ENCODE peak calls at places on chromosomes 12 and 14, in eight cellular contexts. One of them, this sample, is unnamed.

GRCh38 chr14:99173086-99173485 is 98.9 kb downstream of the BCL11B start:
- DNase-seq in right lobe of liver: no peak
- DNase-seq in left ventricle myocardium inferior: no peak
- DNase-seq in WTC11: no peak
- DNase-seq in lung: no peak
- DNase-seq in uterus: no peak
- DNase-seq in CD4-positive, alpha-beta T cell: no peak
- DNase-seq in glutamatergic neuron: no peak
- DNase-seq in this sample: no peak

GRCh38 chr12:12003609-12004008 is 67.1 kb upstream of the BCL2L14 start:
- DNase-seq in right lobe of liver: no peak
- DNase-seq in left ventricle myocardium inferior: no peak
- DNase-seq in WTC11: no peak
- DNase-seq in lung: no peak
- DNase-seq in uterus: no peak
- DNase-seq in CD4-positive, alpha-beta T cell: no peak
- DNase-seq in glutamatergic neuron: no peak
- DNase-seq in this sample: no peak

GRCh38 chr12:49288412-49288853 is 6.5 kb upstream of the PRPH start:
- DNase-seq in right lobe of liver: no peak
- DNase-seq in left ventricle myocardium inferior: no peak
- DNase-seq in WTC11: peak; percentile 76
- DNase-seq in lung: no peak
- DNase-seq in uterus: peak; percentile 57
- DNase-seq in CD4-positive, alpha-beta T cell: peak; percentile 52
- DNase-seq in glutamatergic neuron: peak; percentile 71
- DNase-seq in this sample: no peak

GRCh38 chr14:77376380-77376770 is 519 bp downstream of the TMED8 start:
- DNase-seq in right lobe of liver: peak; percentile 54
- DNase-seq in left ventricle myocardium inferior: peak; percentile 16
- DNase-seq in WTC11: peak; percentile 32
- DNase-seq in lung: peak; percentile 30
- DNase-seq in uterus: peak; percentile 21
- DNase-seq in CD4-positive, alpha-beta T cell: no peak
- DNase-seq in glutamatergic neuron: peak; percentile 34
- DNase-seq in this sample: no peak

GRCh38 chr14:59020382-59020781 is 168.1 kb upstream of the DAAM1 start:
- DNase-seq in right lobe of liver: no peak
- DNase-seq in left ventricle myocardium inferior: no peak
- DNase-seq in WTC11: no peak
- DNase-seq in lung: no peak
- DNase-seq in uterus: no peak
- DNase-seq in CD4-positive, alpha-beta T cell: no peak
- DNase-seq in glutamatergic neuron: peak; percentile 20
- DNase-seq in this sample: no peak

GRCh38 chr14:99036594-99037293 is 235.3 kb downstream of the BCL11B start:
- DNase-seq in right lobe of liver: no peak
- DNase-seq in left ventricle myocardium inferior: peak; percentile 30
- DNase-seq in WTC11: no peak
- DNase-seq in lung: no peak
- DNase-seq in uterus: no peak
- DNase-seq in CD4-positive, alpha-beta T cell: no peak
- DNase-seq in glutamatergic neuron: no peak
- DNase-seq in this sample: peak; percentile 45

GRCh38 chr14:65370890-65371289 is 41.6 kb upstream of the FUT8 start:
- DNase-seq in right lobe of liver: no peak
- DNase-seq in left ventricle myocardium inferior: no peak
- DNase-seq in WTC11: no peak
- DNase-seq in lung: no peak
- DNase-seq in uterus: no peak
- DNase-seq in CD4-positive, alpha-beta T cell: no peak
- DNase-seq in glutamatergic neuron: no peak
- DNase-seq in this sample: no peak

GRCh38 chr14:101043891-101044290 is 140.4 kb upstream of the RTL1 start:
- DNase-seq in right lobe of liver: no peak
- DNase-seq in left ventricle myocardium inferior: no peak
- DNase-seq in WTC11: no peak
- DNase-seq in lung: no peak
- DNase-seq in uterus: no peak
- DNase-seq in CD4-positive, alpha-beta T cell: no peak
- DNase-seq in glutamatergic neuron: no peak
- DNase-seq in this sample: no peak

GRCh38 chr12:114655934-114656697 is 27.9 kb downstream of the TBX3 start:
- DNase-seq in right lobe of liver: no peak
- DNase-seq in left ventricle myocardium inferior: no peak
- DNase-seq in WTC11: no peak
- DNase-seq in lung: no peak
- DNase-seq in uterus: peak; percentile 70
- DNase-seq in CD4-positive, alpha-beta T cell: no peak
- DNase-seq in glutamatergic neuron: no peak
- DNase-seq in this sample: no peak

GRCh38 chr12:64745259-64745807 is 13.9 kb downstream of the GNS start:
- DNase-seq in right lobe of liver: no peak
- DNase-seq in left ventricle myocardium inferior: no peak
- DNase-seq in WTC11: no peak
- DNase-seq in lung: no peak
- DNase-seq in uterus: no peak
- DNase-seq in CD4-positive, alpha-beta T cell: no peak
- DNase-seq in glutamatergic neuron: no peak
- DNase-seq in this sample: no peak

DNA sequence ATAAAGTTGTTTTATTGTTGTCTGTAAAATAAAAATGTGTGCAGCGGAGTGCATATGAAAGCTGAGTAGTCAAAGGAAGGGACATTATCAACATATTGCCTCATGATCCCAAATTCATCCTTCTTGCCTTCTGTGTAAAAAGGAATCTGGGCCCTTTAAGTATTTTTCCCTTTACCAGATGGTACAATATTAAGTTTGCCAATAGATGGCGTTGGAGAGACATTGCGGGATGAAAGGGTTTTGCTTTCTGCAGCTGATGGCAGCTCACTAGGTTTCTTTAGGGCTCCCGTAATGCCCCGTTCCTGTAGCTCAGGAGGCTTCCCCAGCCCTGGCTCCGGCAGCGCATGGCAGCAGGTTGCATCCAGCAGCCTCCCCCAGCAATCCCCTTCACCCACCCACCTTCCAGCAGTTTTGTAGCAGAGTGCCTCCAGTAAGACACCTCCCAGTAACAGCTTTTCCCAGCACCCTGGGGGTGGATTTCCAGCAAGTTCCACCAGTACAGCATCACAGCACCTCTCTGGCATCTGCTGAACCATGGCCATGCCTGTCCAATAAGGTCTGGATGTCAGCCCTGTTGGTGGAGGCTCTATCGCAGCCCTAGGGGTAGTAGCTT is 354.4 kb downstream of the MED13L start:
- DNase-seq in right lobe of liver: no peak
- DNase-seq in left ventricle myocardium inferior: no peak
- DNase-seq in WTC11: no peak
- DNase-seq in lung: no peak
- DNase-seq in uterus: no peak
- DNase-seq in CD4-positive, alpha-beta T cell: no peak
- DNase-seq in glutamatergic neuron: no peak
- DNase-seq in this sample: no peak
- TF ChIP-seq CTCF in right lobe of liver: peak; percentile 52
- TF ChIP-seq CTCF in left ventricle myocardium inferior: no peak
- TF ChIP-seq CTCF in WTC11: no peak
- TF ChIP-seq CTCF in lung: no peak
- TF ChIP-seq CTCF in uterus: no peak
- TF ChIP-seq CTCF in CD4-positive, alpha-beta T cell: no peak
- TF ChIP-seq CTCF in glutamatergic neuron: peak; percentile 27
- TF ChIP-seq CTCF in this sample: peak; percentile 56

DNA sequence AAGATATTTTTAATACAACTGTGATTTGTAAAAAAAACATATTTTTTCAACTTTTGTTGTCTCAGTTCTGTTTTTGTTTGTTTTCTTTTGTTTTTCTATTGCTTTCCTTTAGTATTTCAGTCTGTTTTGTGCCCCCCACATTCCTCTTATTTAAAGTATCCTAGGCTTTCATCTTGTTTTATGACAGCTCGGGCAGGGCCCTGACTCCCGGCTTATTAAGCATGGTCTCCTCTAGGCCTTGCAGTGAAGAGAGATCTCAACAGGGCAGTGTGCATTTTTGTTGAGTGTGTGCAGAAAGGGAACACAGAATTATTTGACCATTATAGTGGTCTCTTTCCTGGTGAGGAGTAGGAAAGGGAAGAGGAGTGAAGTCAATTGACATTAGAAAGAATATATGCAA is 110.2 kb upstream of the SLC38A4 start:
- DNase-seq in right lobe of liver: no peak
- DNase-seq in left ventricle myocardium inferior: no peak
- DNase-seq in WTC11: no peak
- DNase-seq in lung: no peak
- DNase-seq in uterus: no peak
- DNase-seq in CD4-positive, alpha-beta T cell: no peak
- DNase-seq in glutamatergic neuron: no peak
- DNase-seq in this sample: no peak
- TF ChIP-seq CTCF in right lobe of liver: no peak
- TF ChIP-seq CTCF in left ventricle myocardium inferior: no peak
- TF ChIP-seq CTCF in WTC11: no peak
- TF ChIP-seq CTCF in lung: no peak
- TF ChIP-seq CTCF in uterus: no peak
- TF ChIP-seq CTCF in CD4-positive, alpha-beta T cell: no peak
- TF ChIP-seq CTCF in glutamatergic neuron: no peak
- TF ChIP-seq CTCF in this sample: no peak

DNA sequence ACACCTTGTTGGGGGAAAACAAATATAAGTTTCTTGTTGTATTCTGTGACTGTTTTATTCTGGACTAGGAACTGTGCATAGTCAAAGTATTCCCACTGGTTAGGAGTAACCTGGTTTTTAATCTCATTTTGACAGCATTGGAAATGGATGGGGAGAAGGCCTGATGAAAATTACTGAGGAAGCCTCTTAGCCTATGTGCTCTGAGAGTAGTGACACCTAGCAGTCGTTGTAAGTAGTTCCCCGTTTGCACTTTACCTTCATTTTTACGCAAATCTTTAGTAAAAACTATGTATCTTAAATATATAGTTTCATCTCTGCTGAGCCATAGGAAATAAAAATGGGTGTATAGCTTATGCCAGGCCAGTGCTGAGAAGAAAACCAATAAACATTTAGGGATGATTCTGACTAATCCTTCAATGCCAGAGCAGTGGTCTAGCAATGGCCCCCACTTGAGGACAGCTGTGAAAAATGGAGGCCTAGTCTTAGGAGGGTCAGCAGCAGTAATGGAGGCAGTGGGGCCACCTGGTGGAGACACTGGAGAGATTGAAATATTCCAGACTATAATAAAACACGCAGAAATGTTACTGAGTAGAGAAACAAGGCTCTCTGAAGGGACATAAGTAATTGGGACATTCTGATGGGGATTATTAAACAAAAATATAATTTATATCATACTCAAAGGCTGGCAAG is 133.2 kb upstream of the NOVA1 start:
- DNase-seq in right lobe of liver: no peak
- DNase-seq in left ventricle myocardium inferior: no peak
- DNase-seq in WTC11: peak; percentile 61
- DNase-seq in lung: no peak
- DNase-seq in uterus: no peak
- DNase-seq in CD4-positive, alpha-beta T cell: no peak
- DNase-seq in glutamatergic neuron: peak; percentile 42
- DNase-seq in this sample: no peak
- TF ChIP-seq CTCF in right lobe of liver: peak; percentile 29
- TF ChIP-seq CTCF in left ventricle myocardium inferior: peak; percentile 22
- TF ChIP-seq CTCF in WTC11: peak; percentile 55
- TF ChIP-seq CTCF in lung: no peak
- TF ChIP-seq CTCF in uterus: no peak
- TF ChIP-seq CTCF in CD4-positive, alpha-beta T cell: no peak
- TF ChIP-seq CTCF in glutamatergic neuron: peak; percentile 66
- TF ChIP-seq CTCF in this sample: peak; percentile 70

GRCh38 chr14:22213110-22213509 is 375.9 kb downstream of the DAD1 start:
- DNase-seq in right lobe of liver: no peak
- DNase-seq in left ventricle myocardium inferior: no peak
- DNase-seq in WTC11: no peak
- DNase-seq in lung: no peak
- DNase-seq in uterus: no peak
- DNase-seq in CD4-positive, alpha-beta T cell: no peak
- DNase-seq in glutamatergic neuron: no peak
- DNase-seq in this sample: no peak
- TF ChIP-seq CTCF in right lobe of liver: no peak
- TF ChIP-seq CTCF in left ventricle myocardium inferior: no peak
- TF ChIP-seq CTCF in WTC11: no peak
- TF ChIP-seq CTCF in lung: no peak
- TF ChIP-seq CTCF in uterus: no peak
- TF ChIP-seq CTCF in CD4-positive, alpha-beta T cell: no peak
- TF ChIP-seq CTCF in glutamatergic neuron: no peak
- TF ChIP-seq CTCF in this sample: no peak

This sample was measured in type B pancreatic cell.